ENCODE peak calls at places on chromosomes 12 and 14, in five cellular contexts. E is bronchial epithelial cell, T is Calu3, P is foreskin fibroblast, H is uterus. V is an unnamed sample.

GRCh38 chr14:76203086-76204001 is 51.6 kb downstream of the GPATCH2L start:
- DNase-seq in E (peak; percentile 90), T (peak; percentile 63), P (peak; percentile 78), H (peak; percentile 55), V (peak; percentile 89)

GRCh38 chr14:64272019-64272418 is 22.2 kb downstream of the ESR2 start:
- DNase-seq in P (no peak), E (no peak), T (no peak), H (no peak), V (no peak)

GRCh38 chr12:113676117-113676516 is 204.4 kb upstream of the LHX5 start:
- DNase-seq in H (no peak), E (no peak), T (no peak), P (no peak), V (no peak)

GRCh38 chr12:99960312-99960711 is 24.4 kb downstream of the ANKS1B start:
- DNase-seq in T (no peak), H (no peak), P (peak; percentile 24), E (peak; percentile 13), V (peak; percentile 58)

GRCh38 chr12:40099423-40099853 is 6.4 kb downstream of the SLC2A13 start:
- DNase-seq in H (no peak), E (peak; percentile 54), T (peak; percentile 33), P (no peak), V (no peak)

GRCh38 chr14:64673748-64674147 is 30.5 kb upstream of the PLEKHG3 start:
- DNase-seq in T (no peak), P (no peak), E (peak; percentile 35), H (no peak), V (peak; percentile 68)

GRCh38 chr12:5733136-5733755 is 211.8 kb downstream of the ANO2 start:
- DNase-seq in T (no peak), H (no peak), P (no peak), E (peak; percentile 97), V (peak; percentile 33)

GRCh38 chr14:72616294-72616693 is 277.6 kb downstream of the DPF3 start:
- DNase-seq in P (peak; percentile 85), E (no peak), H (no peak), T (no peak), V (no peak)

GRCh38 chr12:3252416-3252815 is 175.2 kb downstream of the TSPAN9 start:
- DNase-seq in E (no peak), P (peak; percentile 79), T (no peak), H (peak; percentile 93), V (no peak)

GRCh38 chr14:52015411-52016030 is 26.2 kb downstream of the RTRAF start:
- DNase-seq in E (peak; percentile 16), P (peak; percentile 70), H (no peak), T (no peak), V (peak; percentile 30)
- TF ChIP-seq CTCF in E (peak; percentile 39), P (peak; percentile 41), H (no peak), T (peak; percentile 20), V (peak; percentile 18)

GRCh38 chr12:54173066-54173726 is 15.6 kb downstream of the SMUG1 start:
- DNase-seq in H (peak; percentile 53), E (no peak), P (peak; percentile 68), T (peak; percentile 44), V (peak; percentile 38)
- TF ChIP-seq CTCF in H (no peak), E (no peak), P (no peak), T (no peak), V (no peak)

DNA sequence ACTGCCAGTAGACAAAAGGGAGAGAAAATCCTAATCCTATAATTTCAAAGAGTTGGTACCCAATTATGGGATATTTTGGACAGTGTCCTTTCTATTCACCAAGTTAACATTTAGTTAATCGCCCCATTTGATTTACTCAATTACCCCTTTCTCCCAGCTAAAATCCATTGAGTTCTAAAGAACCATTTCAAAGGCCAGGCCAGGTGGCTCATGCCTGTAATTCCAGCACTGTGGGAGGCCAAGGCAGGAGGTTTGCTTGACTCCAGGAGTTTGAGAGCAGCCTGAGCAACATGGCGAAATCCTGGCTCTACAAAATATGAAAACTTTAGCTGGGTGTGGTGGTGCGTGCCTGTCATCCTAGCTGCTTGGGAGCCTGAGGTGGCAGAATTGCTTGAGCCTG is 5.5 kb upstream of the GPR19 start:
- DNase-seq in H (no peak), P (no peak), E (no peak), T (no peak), V (no peak)
- TF ChIP-seq CTCF in H (no peak), P (no peak), E (no peak), T (no peak), V (no peak)

DNA sequence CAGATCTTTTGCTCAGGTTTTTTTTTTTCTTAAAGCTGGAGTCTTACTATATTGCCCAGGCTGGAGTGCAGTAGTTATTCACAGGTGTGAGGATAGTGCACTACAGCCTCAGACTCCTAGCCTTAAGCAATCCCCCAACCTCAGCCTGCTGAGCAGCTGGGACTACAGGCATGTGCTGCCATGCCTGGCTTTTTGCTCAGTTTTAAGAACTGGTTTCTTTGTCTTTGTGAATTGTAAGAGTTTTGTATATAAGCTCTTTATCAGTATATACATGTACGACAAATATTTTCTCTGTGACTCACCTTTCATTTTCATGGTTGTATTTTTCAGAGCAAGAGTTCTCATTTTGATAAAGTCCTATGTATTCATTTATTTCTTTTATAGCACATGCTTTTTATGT is 33.3 kb upstream of the C2CD5 start:
- DNase-seq in P (no peak), T (no peak), H (no peak), E (peak; percentile 83), V (no peak)
- TF ChIP-seq CTCF in P (no peak), T (no peak), H (no peak), E (no peak), V (no peak)

DNA sequence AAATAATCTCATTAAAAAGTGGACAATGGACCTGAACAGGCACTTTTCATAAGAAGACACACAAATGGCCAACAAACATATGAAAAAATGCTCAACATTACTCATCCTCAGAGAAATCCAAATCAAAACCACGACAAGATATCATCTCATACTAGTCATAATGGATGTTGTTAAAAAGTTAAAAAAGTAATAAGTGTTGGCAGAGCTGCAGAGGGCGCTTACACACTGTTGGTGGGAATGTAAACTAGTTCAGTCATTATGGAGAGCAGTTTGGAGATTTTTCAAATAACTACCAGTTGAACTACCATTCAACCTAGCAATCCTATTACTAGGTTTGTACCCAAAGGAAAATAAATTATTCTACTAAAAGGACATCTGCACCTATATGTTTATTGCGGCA is 47.2 kb downstream of the FOXG1 start:
- DNase-seq in H (no peak), T (no peak), P (peak; percentile 4), E (no peak), V (no peak)
- TF ChIP-seq CTCF in H (no peak), T (no peak), P (no peak), E (no peak), V (no peak)

GRCh38 chr12:120739821-120740613 is 14.4 kb downstream of the ACADS start:
- DNase-seq in T (no peak), P (no peak), H (no peak), E (no peak), V (no peak)

GRCh38 chr12:120738252-120739030 is 12.8 kb downstream of the ACADS start:
- DNase-seq in E (no peak), H (no peak), T (no peak), P (no peak), V (no peak)

GRCh38 chr12:120739031-120739762 is 13.6 kb downstream of the ACADS start:
- DNase-seq in P (no peak), T (no peak), H (no peak), E (no peak), V (no peak)

GRCh38 chr12:120736404-120737331 is 11.0 kb downstream of the ACADS start:
- DNase-seq in T (no peak), E (no peak), H (no peak), P (no peak), V (no peak)

GRCh38 chr12:120737557-120738251 is 12.1 kb downstream of the ACADS start:
- DNase-seq in E (no peak), T (no peak), P (no peak), H (no peak), V (no peak)
- TF ChIP-seq CTCF in E (peak; percentile 20), T (no peak), P (peak; percentile 20), H (no peak), V (no peak)

GRCh38 chr12:27840229-27840999 is 60.4 kb upstream of the MANSC4 start:
- DNase-seq in P (peak; percentile 39), T (no peak), E (peak; percentile 11), H (no peak), V (peak; percentile 7)
- TF ChIP-seq CTCF in P (peak; percentile 40), T (no peak), E (peak; percentile 45), H (no peak), V (peak; percentile 37)

GRCh38 chr12:51818567-51819300 is 29.8 kb downstream of the FIGNL2 start:
- DNase-seq in P (peak; percentile 92), T (no peak), E (no peak), H (peak; percentile 31), V (peak; percentile 43)

GRCh38 chr12:51817027-51817953 is 31.2 kb downstream of the FIGNL2 start:
- DNase-seq in H (no peak), P (no peak), T (no peak), E (no peak), V (no peak)

GRCh38 chr12:51815571-51815970 is 32.9 kb downstream of the FIGNL2 start:
- DNase-seq in H (no peak), P (no peak), T (no peak), E (no peak), V (no peak)

GRCh38 chr12:51819851-51820720 is 28.4 kb downstream of the FIGNL2 start:
- DNase-seq in H (peak; percentile 31), E (no peak), T (no peak), P (no peak), V (no peak)

GRCh38 chr12:51818086-51818485 is 30.4 kb downstream of the FIGNL2 start:
- DNase-seq in H (no peak), E (no peak), P (no peak), T (no peak), V (no peak)
- TF ChIP-seq CTCF in H (no peak), E (no peak), P (no peak), T (no peak), V (no peak)